ENCODE peak calls at places on chromosome 3, in four cellular contexts. U is Caco-2, X is AG04449, F is cardiac fibroblast. G is an unnamed sample.

GRCh38 chr3:57257678-57258077 is 30.1 kb downstream of the APPL1 start:
- DNase-seq in U (no peak), X (no peak), F (no peak), G (no peak)

GRCh38 chr3:114686624-114687023 is 392.8 kb downstream of the TIGIT start:
- DNase-seq in U (no peak), X (no peak), F (peak), G (no peak)

GRCh38 chr3:73037369-73037699 is 24.1 kb upstream of the EBLN2 start:
- DNase-seq in U (no peak), X (no peak), F (peak), G (no peak)

GRCh38 chr3:172411478-172411947 is 36.7 kb downstream of the GHSR start:
- DNase-seq in U (no peak), X (no peak), F (no peak), G (no peak)

GRCh38 chr3:170862618-170863374 is 7.2 kb downstream of the RPL22L1 start:
- DNase-seq in U (no peak), X (no peak), F (peak), G (no peak)

GRCh38 chr3:24249523-24249922 is 245.1 kb downstream of the THRB start:
- DNase-seq in U (no peak), X (no peak), F (no peak), G (no peak)

GRCh38 chr3:53748512-53749271 is 97.5 kb downstream of the CHDH start:
- DNase-seq in U (no peak), X (no peak), F (no peak), G (no peak)

GRCh38 chr3:151431940-151432339 is 28.9 kb downstream of the IGSF10 start:
- DNase-seq in U (no peak), X (no peak), F (peak), G (no peak)

GRCh38 chr3:94259291-94259690 is 196.4 kb downstream of the NSUN3 start:
- DNase-seq in U (peak), X (no peak), F (no peak), G (no peak)

GRCh38 chr3:113602256-113602655 is 69.9 kb downstream of the SIDT1 start:
- DNase-seq in U (no peak), X (no peak), F (no peak), G (no peak)

GRCh38 chr3:37115451-37115850 is 58.9 kb downstream of the LRRFIP2 start:
- DNase-seq in U (no peak), X (no peak), F (peak), G (no peak)

GRCh38 chr3:38585791-38586420 is 63.6 kb downstream of the SCN5A start:
- DNase-seq in U (no peak), X (no peak), F (no peak), G (peak)

GRCh38 chr3:73071952-73072351 is 10.5 kb downstream of the EBLN2 start:
- DNase-seq in U (no peak), X (no peak), F (no peak), G (no peak)

GRCh38 chr3:33717616-33717865 is 513 bp downstream of the CLASP2 start:
- DNase-seq in U (peak), X (no peak), F (peak), G (peak)

GRCh38 chr3:184652465-184652864 is 59.4 kb downstream of the MAGEF1 start:
- DNase-seq in U (no peak), X (no peak), F (peak), G (no peak)

GRCh38 chr3:99111235-99111634 is 209.7 kb upstream of the DCBLD2 start:
- DNase-seq in U (no peak), X (no peak), F (no peak), G (no peak)

GRCh38 chr3:65946438-65946837 is 92.3 kb downstream of the MAGI1 start:
- DNase-seq in U (no peak), X (no peak), F (peak), G (no peak)

GRCh38 chr3:23867400-23867799 is 49.4 kb downstream of the NKIRAS1 start:
- DNase-seq in U (no peak), X (no peak), F (no peak), G (no peak)

GRCh38 chr3:37474936-37475335 is 300.6 kb upstream of the LRRFIP2 start:
- DNase-seq in U (no peak), X (no peak), F (peak), G (no peak)

GRCh38 chr3:135503429-135504083 is 462.0 kb upstream of the PPP2R3A start:
- DNase-seq in U (peak), X (no peak), F (peak), G (peak)

GRCh38 chr3:101574388-101575156 is 592 bp downstream of the PCNP start:
- DNase-seq in U (peak), X (no peak), F (peak), G (no peak)

GRCh38 chr3:13267348-13267659 is 152.8 kb downstream of the NUP210 start:
- DNase-seq in U (no peak), X (no peak), F (no peak), G (no peak)

GRCh38 chr3:97882975-97883598 is 61.3 kb downstream of the CRYBG3 start:
- DNase-seq in U (peak), X (no peak), F (peak), G (no peak)

GRCh38 chr3:145518639-145519038 is 642.3 kb downstream of the PLOD2 start:
- DNase-seq in U (no peak), X (no peak), F (no peak), G (no peak)

GRCh38 chr3:52456169-52456799 is 880 bp downstream of the NISCH start:
- DNase-seq in U (no peak), X (no peak), F (peak), G (no peak)

GRCh38 chr3:184806567-184807271 is 5.2 kb upstream of the VPS8 start:
- DNase-seq in U (no peak), X (no peak), F (no peak), G (no peak)

GRCh38 chr3:108064293-108064887 is 26.4 kb downstream of the CD47 start:
- DNase-seq in U (no peak), X (no peak), F (no peak), G (no peak)

GRCh38 chr3:38376098-38376816 is 29.7 kb downstream of the XYLB start:
- DNase-seq in U (no peak), X (no peak), F (no peak), G (no peak)

GRCh38 chr3:10817506-10817905 is 1.5 kb downstream of the SLC6A11 start:
- DNase-seq in U (no peak), X (no peak), F (no peak), G (no peak)

GRCh38 chr3:12797124-12797891 is 828 bp downstream of the CAND2 start:
- DNase-seq in U (no peak), X (no peak), F (no peak), G (no peak)

GRCh38 chr3:128568602-128569490 is 75.8 kb upstream of the GATA2 start:
- DNase-seq in U (no peak), X (no peak), F (no peak), G (peak)

GRCh38 chr3:134085034-134085775 is 55.5 kb upstream of the SLCO2A1 start:
- DNase-seq in U (no peak), X (no peak), F (no peak), G (no peak)

GRCh38 chr3:128247841-128248240 is 94.6 kb downstream of the EEFSEC start:
- DNase-seq in U (no peak), X (no peak), F (no peak), G (no peak)

GRCh38 chr3:197752107-197752506 is 2.4 kb downstream of the FYTTD1 start:
- DNase-seq in U (no peak), X (no peak), F (no peak), G (no peak)
- TF ChIP-seq CTCF in U (no peak), X (no peak), F (no peak), G (no peak)

DNA sequence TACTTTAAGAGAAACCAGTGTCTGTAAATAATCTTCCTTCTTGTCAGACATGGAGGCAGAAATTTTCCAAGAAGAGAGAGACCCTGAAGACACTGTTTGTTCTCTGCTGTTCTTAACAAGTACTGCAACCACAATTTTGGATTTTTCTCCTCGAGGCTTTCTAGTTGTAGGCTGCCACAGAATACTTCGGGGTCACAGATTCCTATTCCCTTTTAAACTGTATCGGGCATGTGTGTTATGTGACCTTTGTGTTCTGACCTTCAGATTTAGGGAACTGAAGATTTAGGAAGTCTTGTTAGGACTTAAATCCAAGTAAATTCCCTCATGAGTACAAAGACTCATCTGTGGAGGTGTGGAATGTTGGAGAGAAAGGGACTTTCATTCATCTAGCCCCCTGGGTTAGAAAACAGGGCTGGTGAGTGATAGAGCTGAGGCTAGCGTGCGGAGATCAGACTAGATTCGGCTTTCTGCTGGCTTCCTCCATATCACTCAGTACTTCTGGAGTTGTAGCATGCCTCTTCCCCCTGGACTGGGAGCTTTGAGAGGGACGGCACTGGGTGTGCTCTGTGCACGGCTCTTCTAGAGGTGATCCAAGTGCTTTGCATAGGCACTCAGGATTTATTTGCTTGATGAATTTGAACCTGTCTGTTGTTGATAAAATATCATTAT is 237.0 kb downstream of the LPP start:
- DNase-seq in U (no peak), X (no peak), F (no peak), G (no peak)
- TF ChIP-seq CTCF in U (no peak), X (no peak), F (no peak), G (peak)

GRCh38 chr3:142129516-142130171 is 19.7 kb downstream of the TFDP2 start:
- DNase-seq in U (no peak), X (no peak), F (no peak), G (no peak)
- TF ChIP-seq CTCF in U (no peak), X (no peak), F (peak), G (peak)

GRCh38 chr3:42442640-42443039 is 32.2 kb upstream of the LYZL4 start:
- DNase-seq in U (no peak), X (no peak), F (no peak), G (no peak)
- TF ChIP-seq CTCF in U (no peak), X (no peak), F (peak), G (no peak)

GRCh38 chr3:139978966-139979365 is 44.0 kb downstream of the CLSTN2 start:
- DNase-seq in U (no peak), X (no peak), F (no peak), G (no peak)

GRCh38 chr3:139979991-139980390 is 45.0 kb downstream of the CLSTN2 start:
- DNase-seq in U (no peak), X (no peak), F (no peak), G (no peak)

DNA sequence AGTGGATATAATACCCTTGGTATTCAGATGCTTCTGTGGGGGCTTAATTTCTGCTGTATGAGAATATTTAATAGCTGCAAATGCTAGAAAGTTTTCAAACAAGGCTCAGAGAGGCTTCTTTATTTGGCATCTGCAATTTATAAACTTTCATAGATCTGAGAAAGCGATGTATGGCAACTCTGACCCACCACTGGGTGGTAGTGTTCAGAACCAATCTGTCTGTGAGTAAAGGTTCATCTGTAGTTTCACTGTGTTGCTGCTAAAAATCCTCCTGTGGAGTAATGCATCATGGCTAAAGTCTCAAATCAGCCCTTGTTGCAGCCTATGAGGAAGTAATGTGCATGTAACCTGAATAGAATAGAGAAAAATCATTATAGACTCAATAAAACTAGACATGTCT is 47.4 kb downstream of the CLSTN2 start:
- DNase-seq in U (peak), X (no peak), F (peak), G (no peak)
- TF ChIP-seq CTCF in U (peak), X (no peak), F (no peak), G (peak)

DNA sequence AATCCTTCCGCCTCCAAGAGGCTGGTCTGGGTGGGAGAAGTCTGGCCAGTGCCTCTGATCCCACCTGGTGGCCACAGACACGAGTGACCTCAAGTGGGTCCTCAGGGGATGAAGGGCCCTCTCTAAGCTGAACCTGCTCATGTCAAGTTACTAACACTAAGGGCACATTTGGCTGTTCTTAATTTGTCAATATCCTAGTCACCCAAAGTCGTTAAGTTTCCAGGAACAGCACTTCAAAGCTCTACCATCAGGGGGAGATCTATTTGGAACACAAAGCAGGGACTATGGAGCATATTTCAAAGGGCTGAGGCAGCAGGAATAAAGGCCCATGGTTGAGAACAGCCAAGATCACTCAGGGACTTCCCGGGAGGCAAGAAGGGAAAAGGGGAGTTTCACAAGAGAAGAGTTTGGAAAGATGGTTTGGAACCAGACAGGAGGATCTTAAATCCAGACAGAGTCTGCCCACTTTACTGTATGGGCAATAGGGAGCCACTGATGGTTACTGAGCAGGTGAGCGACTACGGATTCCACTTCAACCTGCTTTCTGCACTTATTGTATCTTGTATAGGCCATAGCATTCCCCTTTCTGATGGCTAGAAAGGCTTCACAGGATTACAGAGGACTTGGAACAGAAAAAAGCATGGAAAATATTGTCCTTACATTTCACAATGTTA is 13.7 kb downstream of the OXTR start:
- DNase-seq in U (peak), X (no peak), F (no peak), G (no peak)
- TF ChIP-seq CTCF in U (no peak), X (peak), F (peak), G (peak)

GRCh38 chr3:155739154-155739553 is 5.7 kb downstream of the PLCH1 start:
- DNase-seq in U (peak), X (no peak), F (no peak), G (no peak)
- TF ChIP-seq CTCF in U (peak), X (no peak), F (no peak), G (peak)

G was measured in chondrocyte.